ENCODE peak calls at places on chromosomes 5 and 9, in six cellular contexts. One of them, this sample, is unnamed.

GRCh38 chr5:94618029-94618492 is 343 bp downstream of the KIAA0825 start:
- DNase-seq in suprapubic skin: no peak
- DNase-seq in IMR-90: peak
- DNase-seq in lower leg skin: peak
- DNase-seq in transverse colon: peak
- DNase-seq in stomach: peak
- DNase-seq in this sample: peak

GRCh38 chr5:29550523-29550922 is 1643.0 kb upstream of the CDH6 start:
- DNase-seq in IMR-90: no peak
- DNase-seq in stomach: no peak
- DNase-seq in suprapubic skin: no peak
- DNase-seq in transverse colon: no peak
- DNase-seq in lower leg skin: no peak
- DNase-seq in this sample: no peak

GRCh38 chr5:80238778-80239679 is 16.8 kb downstream of the SERINC5 start:
- DNase-seq in stomach: peak
- DNase-seq in lower leg skin: peak
- DNase-seq in transverse colon: peak
- DNase-seq in suprapubic skin: no peak
- DNase-seq in IMR-90: peak
- DNase-seq in this sample: peak

GRCh38 chr5:59042683-59043082 is 459.8 kb downstream of the RAB3C start:
- DNase-seq in stomach: peak
- DNase-seq in IMR-90: no peak
- DNase-seq in transverse colon: peak
- DNase-seq in lower leg skin: no peak
- DNase-seq in suprapubic skin: no peak
- DNase-seq in this sample: no peak

GRCh38 chr9:92535940-92536850 is at the start of gene ECM2:
- DNase-seq in IMR-90: peak
- DNase-seq in stomach: no peak
- DNase-seq in transverse colon: no peak
- DNase-seq in suprapubic skin: no peak
- DNase-seq in lower leg skin: no peak
- DNase-seq in this sample: no peak

GRCh38 chr5:122906768-122907167 is 61.4 kb downstream of the SNX24 start:
- DNase-seq in lower leg skin: no peak
- DNase-seq in IMR-90: peak
- DNase-seq in stomach: no peak
- DNase-seq in suprapubic skin: no peak
- DNase-seq in transverse colon: no peak
- DNase-seq in this sample: no peak

GRCh38 chr5:133347039-133347438 is 265.3 kb downstream of the FSTL4 start:
- DNase-seq in suprapubic skin: no peak
- DNase-seq in lower leg skin: no peak
- DNase-seq in transverse colon: no peak
- DNase-seq in stomach: no peak
- DNase-seq in IMR-90: no peak
- DNase-seq in this sample: no peak

GRCh38 chr5:147887925-147888324 is 9.4 kb downstream of the SCGB3A2 start:
- DNase-seq in transverse colon: no peak
- DNase-seq in IMR-90: peak
- DNase-seq in stomach: no peak
- DNase-seq in lower leg skin: no peak
- DNase-seq in suprapubic skin: no peak
- DNase-seq in this sample: no peak

GRCh38 chr5:136701191-136701590 is 335.8 kb upstream of the TRPC7 start:
- DNase-seq in transverse colon: no peak
- DNase-seq in stomach: no peak
- DNase-seq in lower leg skin: no peak
- DNase-seq in IMR-90: no peak
- DNase-seq in suprapubic skin: no peak
- DNase-seq in this sample: no peak

GRCh38 chr9:94085062-94085639 is 887 bp downstream of the PTPDC1 start:
- DNase-seq in lower leg skin: no peak
- DNase-seq in suprapubic skin: no peak
- DNase-seq in stomach: no peak
- DNase-seq in IMR-90: peak
- DNase-seq in transverse colon: no peak
- DNase-seq in this sample: peak

GRCh38 chr5:106876665-106877194 is 794.0 kb downstream of the EFNA5 start:
- DNase-seq in suprapubic skin: no peak
- DNase-seq in lower leg skin: no peak
- DNase-seq in IMR-90: no peak
- DNase-seq in stomach: no peak
- DNase-seq in transverse colon: no peak
- DNase-seq in this sample: no peak

GRCh38 chr9:16825364-16825763 is 45.1 kb downstream of the BNC2 start:
- DNase-seq in suprapubic skin: no peak
- DNase-seq in IMR-90: peak
- DNase-seq in lower leg skin: no peak
- DNase-seq in transverse colon: no peak
- DNase-seq in stomach: no peak
- DNase-seq in this sample: no peak

GRCh38 chr9:72220589-72220988 is 71.3 kb downstream of the GDA start:
- DNase-seq in suprapubic skin: no peak
- DNase-seq in transverse colon: no peak
- DNase-seq in IMR-90: no peak
- DNase-seq in lower leg skin: no peak
- DNase-seq in stomach: no peak
- DNase-seq in this sample: no peak
- TF ChIP-seq CTCF in suprapubic skin: no peak
- TF ChIP-seq CTCF in transverse colon: no peak
- TF ChIP-seq CTCF in IMR-90: no peak
- TF ChIP-seq CTCF in lower leg skin: no peak
- TF ChIP-seq CTCF in stomach: no peak
- TF ChIP-seq CTCF in this sample: no peak

GRCh38 chr5:100903036-100903887 is at the start of gene ST8SIA4:
- DNase-seq in stomach: peak
- DNase-seq in lower leg skin: peak
- DNase-seq in transverse colon: peak
- DNase-seq in IMR-90: peak
- DNase-seq in suprapubic skin: peak
- DNase-seq in this sample: peak
- TF ChIP-seq POLR2A in stomach: no peak
- TF ChIP-seq POLR2A in lower leg skin: no peak
- TF ChIP-seq POLR2A in transverse colon: peak
- TF ChIP-seq POLR2A in IMR-90: no peak
- TF ChIP-seq POLR2A in suprapubic skin: no peak
- TF ChIP-seq POLR2A in this sample: no peak

DNA sequence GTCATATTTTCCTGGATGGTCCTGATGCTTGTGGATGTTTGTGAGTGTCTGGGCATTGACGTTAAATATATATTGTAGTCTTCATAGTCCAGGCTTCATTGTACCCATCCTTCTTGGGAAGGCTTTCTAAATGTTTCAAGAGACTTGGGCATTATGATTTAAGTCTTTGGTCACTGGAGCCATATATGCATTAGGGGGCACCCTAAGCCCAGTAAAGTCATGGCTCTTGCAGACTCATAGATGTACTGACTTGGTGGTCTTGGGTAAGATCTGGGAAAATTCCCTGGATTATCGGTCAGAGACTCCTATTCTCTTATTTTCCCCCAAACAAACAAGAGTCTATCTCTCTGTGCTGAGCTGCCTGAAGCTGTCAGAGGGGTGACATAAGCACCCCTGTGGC is 271.1 kb downstream of the TRIM36 start:
- DNase-seq in IMR-90: no peak
- DNase-seq in suprapubic skin: no peak
- DNase-seq in lower leg skin: no peak
- DNase-seq in transverse colon: no peak
- DNase-seq in stomach: no peak
- DNase-seq in this sample: peak
- TF ChIP-seq CTCF in IMR-90: no peak
- TF ChIP-seq CTCF in suprapubic skin: no peak
- TF ChIP-seq CTCF in lower leg skin: no peak
- TF ChIP-seq CTCF in transverse colon: no peak
- TF ChIP-seq CTCF in stomach: no peak
- TF ChIP-seq CTCF in this sample: no peak

GRCh38 chr9:128067898-128068655 is at the start of gene SLC25A25:
- DNase-seq in stomach: peak
- DNase-seq in lower leg skin: peak
- DNase-seq in suprapubic skin: peak
- DNase-seq in IMR-90: peak
- DNase-seq in transverse colon: peak
- DNase-seq in this sample: peak
- TF ChIP-seq POLR2A in stomach: no peak
- TF ChIP-seq POLR2A in lower leg skin: peak
- TF ChIP-seq POLR2A in suprapubic skin: peak
- TF ChIP-seq POLR2A in IMR-90: peak
- TF ChIP-seq POLR2A in transverse colon: peak
- TF ChIP-seq POLR2A in this sample: peak

GRCh38 chr9:88651682-88652633 is 117.0 kb downstream of the NXNL2 start:
- DNase-seq in transverse colon: peak
- DNase-seq in IMR-90: peak
- DNase-seq in suprapubic skin: peak
- DNase-seq in lower leg skin: peak
- DNase-seq in stomach: peak
- DNase-seq in this sample: peak
- TF ChIP-seq CTCF in transverse colon: no peak
- TF ChIP-seq CTCF in IMR-90: peak
- TF ChIP-seq CTCF in suprapubic skin: peak
- TF ChIP-seq CTCF in lower leg skin: no peak
- TF ChIP-seq CTCF in stomach: no peak
- TF ChIP-seq CTCF in this sample: no peak

GRCh38 chr9:129888085-129888808 is 53.0 kb downstream of the USP20 start:
- DNase-seq in stomach: peak
- DNase-seq in suprapubic skin: no peak
- DNase-seq in lower leg skin: no peak
- DNase-seq in IMR-90: no peak
- DNase-seq in transverse colon: peak
- DNase-seq in this sample: no peak

GRCh38 chr9:129885670-129886106 is 50.4 kb downstream of the USP20 start:
- DNase-seq in stomach: peak
- DNase-seq in suprapubic skin: peak
- DNase-seq in IMR-90: peak
- DNase-seq in transverse colon: peak
- DNase-seq in lower leg skin: peak
- DNase-seq in this sample: peak

GRCh38 chr9:129885018-129885669 is 49.9 kb downstream of the USP20 start:
- DNase-seq in suprapubic skin: peak
- DNase-seq in IMR-90: no peak
- DNase-seq in stomach: peak
- DNase-seq in lower leg skin: no peak
- DNase-seq in transverse colon: peak
- DNase-seq in this sample: peak

GRCh38 chr9:129887210-129888084 is 52.2 kb downstream of the USP20 start:
- DNase-seq in lower leg skin: no peak
- DNase-seq in IMR-90: peak
- DNase-seq in suprapubic skin: no peak
- DNase-seq in transverse colon: peak
- DNase-seq in stomach: no peak
- DNase-seq in this sample: peak

GRCh38 chr9:129886226-129887174 is 51.2 kb downstream of the USP20 start:
- DNase-seq in suprapubic skin: no peak
- DNase-seq in transverse colon: peak
- DNase-seq in stomach: no peak
- DNase-seq in lower leg skin: no peak
- DNase-seq in IMR-90: no peak
- DNase-seq in this sample: peak
- TF ChIP-seq POLR2A in suprapubic skin: no peak
- TF ChIP-seq POLR2A in transverse colon: no peak
- TF ChIP-seq POLR2A in stomach: no peak
- TF ChIP-seq POLR2A in lower leg skin: no peak
- TF ChIP-seq POLR2A in IMR-90: no peak
- TF ChIP-seq POLR2A in this sample: no peak

GRCh38 chr9:114932502-114932901 is 2.1 kb upstream of the TNFSF8 start:
- DNase-seq in IMR-90: no peak
- DNase-seq in lower leg skin: no peak
- DNase-seq in stomach: no peak
- DNase-seq in suprapubic skin: no peak
- DNase-seq in transverse colon: no peak
- DNase-seq in this sample: no peak
- TF ChIP-seq CTCF in IMR-90: no peak
- TF ChIP-seq CTCF in lower leg skin: no peak
- TF ChIP-seq CTCF in stomach: no peak
- TF ChIP-seq CTCF in suprapubic skin: no peak
- TF ChIP-seq CTCF in transverse colon: no peak
- TF ChIP-seq CTCF in this sample: no peak

DNA sequence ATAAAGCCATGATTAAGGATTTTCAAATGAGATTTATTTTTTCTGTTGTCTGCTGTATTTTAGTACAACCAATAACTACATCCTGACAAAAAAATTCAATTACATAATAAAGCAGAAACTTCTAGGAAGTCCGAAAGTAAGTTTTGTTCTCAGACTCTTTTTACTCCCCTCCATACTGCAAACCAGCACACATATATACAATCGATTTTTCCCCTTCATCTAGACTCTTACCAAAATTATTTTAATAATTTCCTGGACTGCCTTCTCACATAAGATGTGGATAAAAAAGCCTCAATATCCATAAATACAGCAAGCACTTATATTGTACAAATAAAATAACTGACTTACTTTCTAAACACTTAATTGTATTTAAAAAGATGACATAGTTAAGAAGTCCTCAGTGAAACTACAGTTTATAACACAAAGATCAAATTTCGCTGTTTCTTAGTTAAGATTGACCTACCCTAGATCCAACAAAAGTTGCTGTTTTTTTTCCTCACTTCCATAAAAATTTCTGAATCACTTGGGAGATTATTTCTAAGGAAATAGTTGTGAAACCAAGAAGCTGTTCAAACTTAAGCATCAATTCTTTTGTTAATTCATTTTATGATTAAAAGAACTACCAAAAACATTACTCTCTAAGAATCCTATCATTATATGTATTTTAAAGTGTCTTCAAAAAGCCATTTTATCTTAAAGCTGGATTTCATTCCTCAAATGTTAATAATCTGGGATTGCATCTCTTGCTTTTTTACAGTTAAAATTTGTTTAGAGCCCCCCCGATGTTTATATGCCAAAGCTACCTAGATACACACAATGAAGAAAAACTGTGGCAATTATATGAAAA is 74.7 kb upstream of the IFNE start:
- DNase-seq in lower leg skin: no peak
- DNase-seq in IMR-90: peak
- DNase-seq in transverse colon: no peak
- DNase-seq in suprapubic skin: no peak
- DNase-seq in stomach: no peak
- DNase-seq in this sample: no peak
- TF ChIP-seq POLR2A in lower leg skin: no peak
- TF ChIP-seq POLR2A in IMR-90: no peak
- TF ChIP-seq POLR2A in transverse colon: no peak
- TF ChIP-seq POLR2A in suprapubic skin: no peak
- TF ChIP-seq POLR2A in stomach: no peak
- TF ChIP-seq POLR2A in this sample: no peak